ENCODE peak calls at places on chromosomes 3 and 15, in ten cellular contexts. One of them, this sample, is unnamed.

GRCh38 chr3:24608701-24609387 is 114.2 kb upstream of the THRB start:
- DNase-seq in foreskin fibroblast: no peak
- DNase-seq in GM10248: no peak
- DNase-seq in tibial artery: no peak
- DNase-seq in brain microvascular endothelial cell: no peak
- DNase-seq in left ventricle myocardium inferior: no peak
- DNase-seq in CD4-positive, alpha-beta T cell: no peak
- DNase-seq in ovary: no peak
- DNase-seq in fibroblast of lung: no peak
- DNase-seq in astrocyte of the spinal cord: no peak
- DNase-seq in this sample: no peak

GRCh38 chr3:32937331-32937730 is 14.1 kb upstream of the CCR4 start:
- DNase-seq in foreskin fibroblast: no peak
- DNase-seq in GM10248: peak
- DNase-seq in tibial artery: no peak
- DNase-seq in brain microvascular endothelial cell: peak
- DNase-seq in left ventricle myocardium inferior: no peak
- DNase-seq in CD4-positive, alpha-beta T cell: no peak
- DNase-seq in ovary: no peak
- DNase-seq in fibroblast of lung: no peak
- DNase-seq in astrocyte of the spinal cord: no peak
- DNase-seq in this sample: no peak

GRCh38 chr15:88303455-88303854 is 46.9 kb upstream of the NTRK3 start:
- DNase-seq in foreskin fibroblast: no peak
- DNase-seq in GM10248: no peak
- DNase-seq in tibial artery: no peak
- DNase-seq in brain microvascular endothelial cell: no peak
- DNase-seq in left ventricle myocardium inferior: no peak
- DNase-seq in CD4-positive, alpha-beta T cell: no peak
- DNase-seq in ovary: no peak
- DNase-seq in fibroblast of lung: no peak
- DNase-seq in astrocyte of the spinal cord: no peak
- DNase-seq in this sample: no peak

GRCh38 chr3:58004972-58005371 is 3.2 kb upstream of the FLNB start:
- DNase-seq in foreskin fibroblast: peak
- DNase-seq in GM10248: no peak
- DNase-seq in tibial artery: no peak
- DNase-seq in brain microvascular endothelial cell: peak
- DNase-seq in left ventricle myocardium inferior: no peak
- DNase-seq in CD4-positive, alpha-beta T cell: no peak
- DNase-seq in ovary: no peak
- DNase-seq in fibroblast of lung: peak
- DNase-seq in astrocyte of the spinal cord: peak
- DNase-seq in this sample: no peak

GRCh38 chr3:32872487-32873382 is 54.9 kb downstream of the TRIM71 start:
- DNase-seq in foreskin fibroblast: peak
- DNase-seq in GM10248: no peak
- DNase-seq in tibial artery: no peak
- DNase-seq in brain microvascular endothelial cell: no peak
- DNase-seq in left ventricle myocardium inferior: no peak
- DNase-seq in CD4-positive, alpha-beta T cell: no peak
- DNase-seq in ovary: peak
- DNase-seq in fibroblast of lung: peak
- DNase-seq in astrocyte of the spinal cord: peak
- DNase-seq in this sample: peak

GRCh38 chr3:23915537-23916108 is 1.2 kb downstream of the NKIRAS1 start:
- DNase-seq in foreskin fibroblast: peak
- DNase-seq in GM10248: no peak
- DNase-seq in tibial artery: no peak
- DNase-seq in brain microvascular endothelial cell: peak
- DNase-seq in left ventricle myocardium inferior: no peak
- DNase-seq in CD4-positive, alpha-beta T cell: no peak
- DNase-seq in ovary: no peak
- DNase-seq in fibroblast of lung: peak
- DNase-seq in astrocyte of the spinal cord: peak
- DNase-seq in this sample: peak

GRCh38 chr3:142279965-142280590 is 54.7 kb upstream of the GK5 start:
- DNase-seq in foreskin fibroblast: peak
- DNase-seq in GM10248: peak
- DNase-seq in tibial artery: no peak
- DNase-seq in brain microvascular endothelial cell: peak
- DNase-seq in left ventricle myocardium inferior: no peak
- DNase-seq in CD4-positive, alpha-beta T cell: peak
- DNase-seq in ovary: peak
- DNase-seq in fibroblast of lung: peak
- DNase-seq in astrocyte of the spinal cord: peak
- DNase-seq in this sample: peak

GRCh38 chr3:25074151-25074550 is 353.9 kb upstream of the RARB start:
- DNase-seq in foreskin fibroblast: no peak
- DNase-seq in GM10248: no peak
- DNase-seq in tibial artery: no peak
- DNase-seq in brain microvascular endothelial cell: no peak
- DNase-seq in left ventricle myocardium inferior: no peak
- DNase-seq in CD4-positive, alpha-beta T cell: no peak
- DNase-seq in ovary: no peak
- DNase-seq in fibroblast of lung: peak
- DNase-seq in astrocyte of the spinal cord: no peak
- DNase-seq in this sample: no peak

DNA sequence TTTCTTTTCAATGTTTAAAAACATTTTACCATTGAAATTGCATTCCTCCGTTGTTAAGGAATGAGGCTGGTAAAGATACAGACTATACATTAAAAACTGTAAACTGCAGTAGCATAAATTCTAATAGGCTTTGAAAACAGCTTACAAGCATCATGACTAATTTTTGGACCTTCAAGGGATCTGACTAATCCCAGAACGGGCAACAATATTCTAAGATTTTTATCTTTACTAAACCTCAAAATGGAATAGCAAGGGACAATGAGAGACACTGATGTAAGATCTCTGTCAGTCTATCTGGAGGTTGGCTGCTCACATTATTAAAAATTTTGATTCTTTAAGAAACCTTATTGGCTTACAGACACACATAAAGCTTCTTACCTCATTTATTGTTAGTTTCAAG is 74.7 kb downstream of the BTD start:
- DNase-seq in foreskin fibroblast: no peak
- DNase-seq in GM10248: no peak
- DNase-seq in tibial artery: no peak
- DNase-seq in brain microvascular endothelial cell: no peak
- DNase-seq in left ventricle myocardium inferior: no peak
- DNase-seq in CD4-positive, alpha-beta T cell: no peak
- DNase-seq in ovary: no peak
- DNase-seq in fibroblast of lung: no peak
- DNase-seq in astrocyte of the spinal cord: no peak
- DNase-seq in this sample: no peak
- TF ChIP-seq CTCF in foreskin fibroblast: no peak
- TF ChIP-seq CTCF in GM10248: no peak
- TF ChIP-seq CTCF in tibial artery: no peak
- TF ChIP-seq CTCF in brain microvascular endothelial cell: no peak
- TF ChIP-seq CTCF in left ventricle myocardium inferior: no peak
- TF ChIP-seq CTCF in CD4-positive, alpha-beta T cell: no peak
- TF ChIP-seq CTCF in ovary: no peak
- TF ChIP-seq CTCF in fibroblast of lung: no peak
- TF ChIP-seq CTCF in astrocyte of the spinal cord: no peak
- TF ChIP-seq CTCF in this sample: no peak

GRCh38 chr3:119098620-119099222 is 47.2 kb upstream of the TEX55 start:
- DNase-seq in foreskin fibroblast: peak
- DNase-seq in GM10248: peak
- DNase-seq in tibial artery: no peak
- DNase-seq in brain microvascular endothelial cell: peak
- DNase-seq in left ventricle myocardium inferior: no peak
- DNase-seq in CD4-positive, alpha-beta T cell: no peak
- DNase-seq in ovary: no peak
- DNase-seq in fibroblast of lung: peak
- DNase-seq in astrocyte of the spinal cord: peak
- DNase-seq in this sample: no peak
- TF ChIP-seq CTCF in foreskin fibroblast: peak
- TF ChIP-seq CTCF in GM10248: peak
- TF ChIP-seq CTCF in tibial artery: peak
- TF ChIP-seq CTCF in brain microvascular endothelial cell: peak
- TF ChIP-seq CTCF in left ventricle myocardium inferior: peak
- TF ChIP-seq CTCF in CD4-positive, alpha-beta T cell: peak
- TF ChIP-seq CTCF in ovary: peak
- TF ChIP-seq CTCF in fibroblast of lung: peak
- TF ChIP-seq CTCF in astrocyte of the spinal cord: peak
- TF ChIP-seq CTCF in this sample: peak

GRCh38 chr15:75425966-75426500 is 25.5 kb downstream of the SIN3A start:
- DNase-seq in foreskin fibroblast: no peak
- DNase-seq in GM10248: no peak
- DNase-seq in tibial artery: no peak
- DNase-seq in brain microvascular endothelial cell: no peak
- DNase-seq in left ventricle myocardium inferior: no peak
- DNase-seq in CD4-positive, alpha-beta T cell: no peak
- DNase-seq in ovary: no peak
- DNase-seq in fibroblast of lung: no peak
- DNase-seq in astrocyte of the spinal cord: no peak
- DNase-seq in this sample: no peak
- TF ChIP-seq CTCF in foreskin fibroblast: no peak
- TF ChIP-seq CTCF in GM10248: no peak
- TF ChIP-seq CTCF in tibial artery: no peak
- TF ChIP-seq CTCF in brain microvascular endothelial cell: no peak
- TF ChIP-seq CTCF in left ventricle myocardium inferior: no peak
- TF ChIP-seq CTCF in CD4-positive, alpha-beta T cell: no peak
- TF ChIP-seq CTCF in ovary: no peak
- TF ChIP-seq CTCF in fibroblast of lung: no peak
- TF ChIP-seq CTCF in astrocyte of the spinal cord: no peak
- TF ChIP-seq CTCF in this sample: no peak

GRCh38 chr15:92091155-92091734 is 237.7 kb downstream of the SLCO3A1 start:
- DNase-seq in foreskin fibroblast: peak
- DNase-seq in GM10248: no peak
- DNase-seq in tibial artery: no peak
- DNase-seq in brain microvascular endothelial cell: peak
- DNase-seq in left ventricle myocardium inferior: no peak
- DNase-seq in CD4-positive, alpha-beta T cell: no peak
- DNase-seq in ovary: no peak
- DNase-seq in fibroblast of lung: peak
- DNase-seq in astrocyte of the spinal cord: no peak
- DNase-seq in this sample: peak
- TF ChIP-seq CTCF in foreskin fibroblast: peak
- TF ChIP-seq CTCF in GM10248: peak
- TF ChIP-seq CTCF in tibial artery: peak
- TF ChIP-seq CTCF in brain microvascular endothelial cell: peak
- TF ChIP-seq CTCF in left ventricle myocardium inferior: peak
- TF ChIP-seq CTCF in CD4-positive, alpha-beta T cell: peak
- TF ChIP-seq CTCF in ovary: no peak
- TF ChIP-seq CTCF in fibroblast of lung: peak
- TF ChIP-seq CTCF in astrocyte of the spinal cord: peak
- TF ChIP-seq CTCF in this sample: peak

DNA sequence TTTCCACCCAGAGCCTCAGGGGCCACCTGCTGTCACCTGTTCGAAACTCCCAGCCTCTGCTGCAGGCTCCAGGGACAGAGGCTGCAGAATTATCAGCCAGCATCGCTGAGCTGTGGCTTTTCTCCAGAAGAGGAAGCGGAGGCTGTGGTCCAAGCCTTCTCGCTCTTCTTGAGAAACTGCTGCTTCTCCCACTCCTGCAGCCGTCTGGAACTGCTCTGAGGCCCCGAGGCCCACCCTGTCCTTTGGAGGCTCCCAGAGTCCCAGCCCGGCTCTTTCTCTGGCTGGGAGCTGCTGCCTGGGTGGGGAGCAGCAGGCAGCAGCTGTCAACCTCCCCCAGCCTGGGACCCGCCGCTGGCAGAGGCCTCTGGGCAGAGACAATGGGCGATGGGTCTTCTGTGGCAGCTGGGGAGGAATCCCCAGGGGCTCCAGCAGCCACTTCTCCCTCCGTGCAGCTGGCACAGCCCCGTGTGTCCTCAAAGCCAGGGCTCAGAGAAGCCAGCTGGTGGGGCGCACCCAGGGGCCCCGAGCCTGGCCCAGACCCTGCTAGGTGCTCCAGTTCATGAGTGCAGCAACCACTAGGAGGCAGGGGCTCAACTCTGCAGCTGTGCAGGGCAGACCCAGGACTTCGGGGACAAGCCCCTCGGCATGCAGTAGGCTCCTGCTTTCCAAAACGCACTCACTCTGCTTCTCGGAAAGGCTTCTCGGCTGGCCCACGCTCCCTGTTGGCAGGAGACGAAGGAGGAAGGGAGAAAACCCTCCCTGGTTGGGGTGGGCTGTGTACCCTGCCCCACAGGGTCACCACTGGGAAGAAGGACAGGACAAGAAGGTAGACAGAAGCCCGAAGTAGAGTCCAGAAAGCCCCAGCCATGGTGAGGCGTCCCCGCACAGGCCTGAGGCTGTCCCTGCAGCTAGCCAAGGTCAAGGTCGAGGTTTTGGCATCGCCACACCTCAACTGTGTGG is 49.9 kb upstream of the FURIN start:
- DNase-seq in foreskin fibroblast: peak
- DNase-seq in GM10248: peak
- DNase-seq in tibial artery: no peak
- DNase-seq in brain microvascular endothelial cell: no peak
- DNase-seq in left ventricle myocardium inferior: peak
- DNase-seq in CD4-positive, alpha-beta T cell: no peak
- DNase-seq in ovary: no peak
- DNase-seq in fibroblast of lung: no peak
- DNase-seq in astrocyte of the spinal cord: no peak
- DNase-seq in this sample: no peak
- TF ChIP-seq CTCF in foreskin fibroblast: no peak
- TF ChIP-seq CTCF in GM10248: peak
- TF ChIP-seq CTCF in tibial artery: no peak
- TF ChIP-seq CTCF in brain microvascular endothelial cell: peak
- TF ChIP-seq CTCF in left ventricle myocardium inferior: peak
- TF ChIP-seq CTCF in CD4-positive, alpha-beta T cell: peak
- TF ChIP-seq CTCF in ovary: no peak
- TF ChIP-seq CTCF in fibroblast of lung: no peak
- TF ChIP-seq CTCF in astrocyte of the spinal cord: peak
- TF ChIP-seq CTCF in this sample: no peak

GRCh38 chr15:65869127-65869953 is at the start of gene RAB11A:
- DNase-seq in foreskin fibroblast: peak
- DNase-seq in GM10248: peak
- DNase-seq in tibial artery: peak
- DNase-seq in brain microvascular endothelial cell: peak
- DNase-seq in left ventricle myocardium inferior: peak
- DNase-seq in CD4-positive, alpha-beta T cell: peak
- DNase-seq in ovary: peak
- DNase-seq in fibroblast of lung: peak
- DNase-seq in astrocyte of the spinal cord: peak
- DNase-seq in this sample: peak
- TF ChIP-seq CTCF in foreskin fibroblast: peak
- TF ChIP-seq CTCF in GM10248: peak
- TF ChIP-seq CTCF in tibial artery: peak
- TF ChIP-seq CTCF in brain microvascular endothelial cell: peak
- TF ChIP-seq CTCF in left ventricle myocardium inferior: peak
- TF ChIP-seq CTCF in CD4-positive, alpha-beta T cell: peak
- TF ChIP-seq CTCF in ovary: peak
- TF ChIP-seq CTCF in fibroblast of lung: peak
- TF ChIP-seq CTCF in astrocyte of the spinal cord: peak
- TF ChIP-seq CTCF in this sample: no peak

GRCh38 chr15:66704019-66704782 is 2.2 kb downstream of the SMAD6 start:
- DNase-seq in foreskin fibroblast: no peak
- DNase-seq in GM10248: no peak
- DNase-seq in tibial artery: no peak
- DNase-seq in brain microvascular endothelial cell: no peak
- DNase-seq in left ventricle myocardium inferior: no peak
- DNase-seq in CD4-positive, alpha-beta T cell: no peak
- DNase-seq in ovary: no peak
- DNase-seq in fibroblast of lung: no peak
- DNase-seq in astrocyte of the spinal cord: no peak
- DNase-seq in this sample: peak
- TF ChIP-seq CTCF in foreskin fibroblast: no peak
- TF ChIP-seq CTCF in GM10248: no peak
- TF ChIP-seq CTCF in tibial artery: no peak
- TF ChIP-seq CTCF in brain microvascular endothelial cell: no peak
- TF ChIP-seq CTCF in left ventricle myocardium inferior: no peak
- TF ChIP-seq CTCF in CD4-positive, alpha-beta T cell: no peak
- TF ChIP-seq CTCF in ovary: no peak
- TF ChIP-seq CTCF in fibroblast of lung: no peak
- TF ChIP-seq CTCF in astrocyte of the spinal cord: no peak
- TF ChIP-seq CTCF in this sample: no peak

This sample was measured in testis.